ENCODE peak calls at places on chromosomes 13 and 19, in five cellular contexts. One of them, this sample, is unnamed.
A peak's percentile ranks its signal among the peaks of the same experiment; 100 is the strongest.

GRCh38 chr13:111850976-111851375 is 216.0 kb upstream of the SOX1 start:
- DNase-seq in B cell: no peak
- DNase-seq in Ammon's horn: no peak
- DNase-seq in HT-29: no peak
- DNase-seq in activated T-cell treated with anti-CD3 and anti-CD28 coated beads for 1 hour: no peak
- DNase-seq in this sample: no peak

GRCh38 chr13:59300347-59301165 is 863.2 kb downstream of the DIAPH3 start:
- DNase-seq in activated T-cell treated with anti-CD3 and anti-CD28 coated beads for 1 hour: no peak
- DNase-seq in Ammon's horn: no peak
- DNase-seq in B cell: no peak
- DNase-seq in HT-29: no peak
- DNase-seq in this sample: no peak

GRCh38 chr13:71879129-71879535 is 12.1 kb upstream of the DACH1 start:
- DNase-seq in Ammon's horn: peak; percentile 42
- DNase-seq in B cell: peak; percentile 4
- DNase-seq in activated T-cell treated with anti-CD3 and anti-CD28 coated beads for 1 hour: no peak
- DNase-seq in HT-29: peak; percentile 74
- DNase-seq in this sample: peak; percentile 29

GRCh38 chr13:66560189-66560588 is 669.9 kb downstream of the PCDH9 start:
- DNase-seq in activated T-cell treated with anti-CD3 and anti-CD28 coated beads for 1 hour: no peak
- DNase-seq in Ammon's horn: no peak
- DNase-seq in HT-29: no peak
- DNase-seq in B cell: no peak
- DNase-seq in this sample: no peak

GRCh38 chr13:76330216-76330615 is 556.0 kb downstream of the KCTD12 start:
- DNase-seq in activated T-cell treated with anti-CD3 and anti-CD28 coated beads for 1 hour: no peak
- DNase-seq in Ammon's horn: no peak
- DNase-seq in HT-29: no peak
- DNase-seq in B cell: no peak
- DNase-seq in this sample: no peak

GRCh38 chr19:30227661-30228112 is 144.5 kb upstream of the ZNF536 start:
- DNase-seq in B cell: peak; percentile 48
- DNase-seq in HT-29: no peak
- DNase-seq in activated T-cell treated with anti-CD3 and anti-CD28 coated beads for 1 hour: no peak
- DNase-seq in Ammon's horn: peak; percentile 80
- DNase-seq in this sample: peak; percentile 83

GRCh38 chr13:84121456-84121855 is 239.2 kb upstream of the SLITRK1 start:
- DNase-seq in Ammon's horn: no peak
- DNase-seq in B cell: no peak
- DNase-seq in activated T-cell treated with anti-CD3 and anti-CD28 coated beads for 1 hour: no peak
- DNase-seq in HT-29: no peak
- DNase-seq in this sample: no peak

GRCh38 chr19:40570313-40571004 is 6.2 kb upstream of the SHKBP1 start:
- DNase-seq in activated T-cell treated with anti-CD3 and anti-CD28 coated beads for 1 hour: peak; percentile 90
- DNase-seq in HT-29: peak; percentile 100
- DNase-seq in B cell: peak; percentile 100
- DNase-seq in Ammon's horn: peak; percentile 99
- DNase-seq in this sample: peak; percentile 100

GRCh38 chr19:7224205-7224833 is 69.9 kb downstream of the INSR start:
- DNase-seq in Ammon's horn: peak; percentile 58
- DNase-seq in B cell: no peak
- DNase-seq in activated T-cell treated with anti-CD3 and anti-CD28 coated beads for 1 hour: no peak
- DNase-seq in HT-29: no peak
- DNase-seq in this sample: no peak

GRCh38 chr13:112699318-112699918 is 9.6 kb downstream of the ATP11A start:
- DNase-seq in Ammon's horn: no peak
- DNase-seq in HT-29: no peak
- DNase-seq in B cell: no peak
- DNase-seq in activated T-cell treated with anti-CD3 and anti-CD28 coated beads for 1 hour: no peak
- DNase-seq in this sample: no peak

GRCh38 chr19:5154129-5154798 is 185.4 kb downstream of the KDM4B start:
- DNase-seq in B cell: peak; percentile 79
- DNase-seq in activated T-cell treated with anti-CD3 and anti-CD28 coated beads for 1 hour: peak; percentile 33
- DNase-seq in Ammon's horn: no peak
- DNase-seq in HT-29: peak; percentile 39
- DNase-seq in this sample: no peak

GRCh38 chr13:52162279-52163101 is 3.1 kb upstream of the NEK3 start:
- DNase-seq in B cell: no peak
- DNase-seq in Ammon's horn: no peak
- DNase-seq in activated T-cell treated with anti-CD3 and anti-CD28 coated beads for 1 hour: no peak
- DNase-seq in HT-29: peak; percentile 69
- DNase-seq in this sample: no peak

GRCh38 chr13:110421696-110422395 is 114.8 kb downstream of the COL4A2 start:
- DNase-seq in B cell: no peak
- DNase-seq in HT-29: no peak
- DNase-seq in Ammon's horn: no peak
- DNase-seq in activated T-cell treated with anti-CD3 and anti-CD28 coated beads for 1 hour: no peak
- DNase-seq in this sample: no peak

GRCh38 chr19:2494084-2494446 is 18.1 kb downstream of the GADD45B start:
- DNase-seq in activated T-cell treated with anti-CD3 and anti-CD28 coated beads for 1 hour: no peak
- DNase-seq in Ammon's horn: peak; percentile 46
- DNase-seq in B cell: no peak
- DNase-seq in HT-29: no peak
- DNase-seq in this sample: no peak

GRCh38 chr13:114088234-114088633 is 44.2 kb downstream of the RASA3 start:
- DNase-seq in activated T-cell treated with anti-CD3 and anti-CD28 coated beads for 1 hour: no peak
- DNase-seq in HT-29: no peak
- DNase-seq in Ammon's horn: no peak
- DNase-seq in B cell: no peak
- DNase-seq in this sample: no peak

This sample was measured in NCI-H2227 treated with DMSO at 0.1 percent for 48 hours.